ENCODE peak calls at places on chromosomes 3 and 15, in five cellular contexts. G, C, I, S and M are unnamed samples.

GRCh38 chr3:142502187-142502985 is 54.5 kb upstream of the XRN1 start:
- DNase-seq in G (no peak), S (peak; percentile 8), I (no peak), C (no peak), M (peak; percentile 36)

GRCh38 chr3:98914210-98915080 is 12.9 kb upstream of the DCBLD2 start:
- DNase-seq in G (no peak), I (no peak), S (no peak), C (no peak), M (no peak)

GRCh38 chr3:195768831-195769303 is 42.9 kb downstream of the MUC4 start:
- DNase-seq in S (no peak), C (no peak), G (no peak), I (no peak), M (no peak)

GRCh38 chr3:83946554-83946953 is 1012.2 kb upstream of the CADM2 start:
- DNase-seq in C (peak; percentile 38), I (no peak), S (no peak), G (no peak), M (no peak)

GRCh38 chr3:179739816-179740594 is 87.2 kb downstream of the USP13 start:
- DNase-seq in G (no peak), I (no peak), C (no peak), S (no peak), M (no peak)

GRCh38 chr3:107684431-107684925 is 161.7 kb downstream of the BBX start:
- DNase-seq in C (peak; percentile 59), G (no peak), S (peak; percentile 90), I (no peak), M (no peak)

GRCh38 chr3:68018275-68018674 is 363.9 kb upstream of the SUCLG2 start:
- DNase-seq in I (no peak), G (no peak), C (no peak), S (no peak), M (no peak)

GRCh38 chr15:60223161-60223560 is 174.6 kb downstream of the ANXA2 start:
- DNase-seq in I (no peak), C (no peak), G (no peak), S (no peak), M (no peak)

GRCh38 chr3:159899198-159899597 is 89.4 kb upstream of the IL12A start:
- DNase-seq in S (no peak), C (no peak), I (no peak), G (no peak), M (no peak)

GRCh38 chr3:56183529-56183928 is 284.7 kb downstream of the ERC2 start:
- DNase-seq in I (no peak), C (no peak), S (no peak), G (no peak), M (no peak)

GRCh38 chr3:99939834-99940233 is 122.2 kb downstream of the CMSS1 start:
- DNase-seq in G (no peak), I (no peak), S (no peak), C (no peak), M (no peak)

GRCh38 chr3:99943931-99944761 is 126.5 kb downstream of the CMSS1 start:
- DNase-seq in I (no peak), G (no peak), S (peak; percentile 77), C (no peak), M (no peak)

GRCh38 chr3:99941211-99941610 is 123.5 kb downstream of the CMSS1 start:
- DNase-seq in S (peak; percentile 17), C (no peak), I (no peak), G (no peak), M (no peak)

GRCh38 chr3:99938270-99938955 is 120.8 kb downstream of the CMSS1 start:
- DNase-seq in C (no peak), S (no peak), I (no peak), G (no peak), M (no peak)

GRCh38 chr3:99940350-99940749 is 122.7 kb downstream of the CMSS1 start:
- DNase-seq in S (no peak), C (no peak), I (no peak), G (no peak), M (no peak)
- H3K18ac ChIP-seq in S (no peak overlapping the region), C (no peak overlapping the region), I (no peak overlapping the region), G (no peak overlapping the region), M (no peak overlapping the region)

DNA sequence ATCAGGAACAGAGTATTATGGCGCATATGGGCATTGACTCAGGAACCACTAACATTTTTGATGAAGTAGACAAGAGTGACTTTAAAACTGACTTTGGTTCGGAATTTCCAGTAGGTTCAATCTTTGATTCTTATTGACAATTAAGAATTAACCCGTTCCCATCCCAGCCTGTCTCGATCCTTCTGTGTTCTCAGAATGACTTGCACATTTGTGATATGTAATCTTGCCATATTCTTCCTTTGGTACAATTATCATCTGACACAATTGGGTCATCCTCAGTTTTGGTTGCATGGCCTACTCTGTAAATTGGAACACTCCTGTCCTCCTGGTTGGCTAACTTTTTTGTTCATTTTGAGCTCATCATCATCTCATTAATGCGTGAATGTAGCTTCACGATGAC is 10.5 kb downstream of the GPR171 start:
- DNase-seq in I (no peak), C (no peak), S (no peak), G (no peak), M (no peak)
- H2BK12ac ChIP-seq in I (no peak overlapping the region), C (no peak overlapping the region), S (no peak overlapping the region), G (no peak overlapping the region), M (no peak overlapping the region)

GRCh38 chr15:76340802-76341365 is 4.3 kb downstream of the ISL2 start:
- DNase-seq in I (peak; percentile 78), S (peak; percentile 42), C (peak; percentile 40), G (no peak), M (no peak)
- H3K18ac ChIP-seq in I (no peak overlapping the region), S (no peak overlapping the region), C (no peak overlapping the region), G (peak overlapping the region; percentile 58), M (no peak overlapping the region)

DNA sequence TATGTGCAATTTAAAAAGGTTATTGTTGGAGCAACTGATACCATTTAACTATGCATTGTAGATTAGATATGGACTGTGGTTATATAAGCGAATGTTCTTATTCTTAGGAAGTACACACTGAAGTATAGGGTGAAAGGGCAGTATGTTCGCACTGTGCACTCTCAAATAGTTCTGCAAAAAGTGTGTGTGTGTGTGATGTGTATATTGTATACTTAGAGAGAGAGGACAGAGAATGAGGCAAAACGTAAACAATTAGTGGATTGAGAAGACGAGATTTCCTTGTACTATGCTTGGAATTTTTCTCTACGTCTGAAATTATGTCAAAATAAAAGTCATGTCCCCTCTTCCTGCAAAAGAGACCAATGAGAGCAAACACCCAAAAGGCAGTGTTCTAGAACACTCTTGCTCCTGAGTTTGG is 30.4 kb downstream of the LSM3 start:
- DNase-seq in I (no peak), S (no peak), C (no peak), G (no peak), M (peak; percentile 79)
- H2BK12ac ChIP-seq in I (no peak overlapping the region), S (peak overlapping the region; percentile 96), C (no peak overlapping the region), G (no peak overlapping the region), M (peak overlapping the region; percentile 33)